ENCODE peak calls at places on chromosomes 4 and X, in six cellular contexts. V is GM23338, X is hepatocyte, B is SK-N-SH, D is neuronal stem cell, T is PC-3. C is an unnamed sample.

GRCh38 chr4:159107203-159107921 is 4.5 kb downstream of the RAPGEF2 start:
- DNase-seq in V (no peak), B (no peak), X (no peak), D (no peak), T (peak; percentile 46), C (no peak)

GRCh38 chrX:136528645-136529315 is 3.2 kb upstream of the VGLL1 start:
- DNase-seq in T (peak; percentile 52), B (no peak), X (peak; percentile 7), D (no peak), V (peak; percentile 40), C (peak; percentile 61)

GRCh38 chr4:47032405-47033106 is 1.2 kb downstream of the GABRB1 start:
- DNase-seq in X (peak; percentile 84), B (peak; percentile 82), T (no peak), D (peak; percentile 75), V (peak; percentile 85), C (no peak)

GRCh38 chr4:86960557-86960959 is 25.7 kb downstream of the AFF1 start:
- DNase-seq in X (peak; percentile 28), D (peak; percentile 23), T (no peak), B (no peak), V (no peak), C (no peak)

GRCh38 chr4:173417833-173418232 is 18.9 kb upstream of the SCRG1 start:
- DNase-seq in V (no peak), X (no peak), B (no peak), D (no peak), T (peak; percentile 82), C (no peak)

GRCh38 chr4:159206427-159206871 is 103.6 kb downstream of the RAPGEF2 start:
- DNase-seq in B (no peak), D (no peak), X (no peak), T (peak; percentile 35), V (no peak), C (no peak)

GRCh38 chrX:137052641-137053235 is 18.9 kb upstream of the GPR101 start:
- DNase-seq in B (peak; percentile 35), D (no peak), X (no peak), T (peak; percentile 6), V (peak; percentile 15), C (no peak)

GRCh38 chr4:30719363-30720020 is 677 bp upstream of the PCDH7 start:
- DNase-seq in X (peak; percentile 76), D (peak; percentile 67), T (peak; percentile 52), B (peak; percentile 65), V (peak; percentile 83), C (peak; percentile 55)

GRCh38 chr4:99379571-99379970 is 27.0 kb upstream of the ADH1C start:
- DNase-seq in B (no peak), X (no peak), T (no peak), D (no peak), V (no peak), C (no peak)

GRCh38 chrX:131734621-131735020 is 190.7 kb downstream of the OR13H1 start:
- DNase-seq in V (no peak), D (no peak), T (no peak), X (no peak), B (no peak), C (no peak)

GRCh38 chr4:100816646-100817045 is 298.8 kb upstream of the EMCN start:
- DNase-seq in V (no peak), X (peak; percentile 15), B (no peak), T (peak; percentile 19), D (no peak), C (no peak)

GRCh38 chr4:134935320-134935719 is 733.7 kb upstream of the PABPC4L start:
- DNase-seq in X (peak; percentile 30), V (peak; percentile 68), T (peak; percentile 18), B (peak; percentile 9), D (peak; percentile 5), C (no peak)

GRCh38 chr4:8315343-8316250 is 46.0 kb downstream of the HTRA3 start:
- DNase-seq in V (peak; percentile 52), B (peak; percentile 64), X (peak; percentile 87), T (peak; percentile 80), D (peak; percentile 70), C (peak; percentile 89)

GRCh38 chr4:52038109-52038912 is at the start of gene SGCB:
- DNase-seq in T (peak; percentile 58), X (peak; percentile 80), V (peak; percentile 71), B (peak; percentile 97), D (no peak), C (no peak)

GRCh38 chrX:4240541-4241194 is 527.2 kb upstream of the PRKX start:
- DNase-seq in B (no peak), X (no peak), D (no peak), T (no peak), V (no peak), C (no peak)

GRCh38 chr4:38145033-38145673 is 185.0 kb downstream of the PTTG2 start:
- DNase-seq in T (no peak), X (no peak), B (no peak), D (no peak), V (no peak), C (no peak)

GRCh38 chrX:118355225-118355920 is 9.5 kb downstream of the WDR44 start:
- DNase-seq in B (no peak), D (no peak), X (no peak), V (no peak), T (peak; percentile 25), C (peak; percentile 42)

GRCh38 chrX:19616016-19616415 is 100.7 kb upstream of the MAP3K15 start:
- DNase-seq in D (no peak), X (no peak), B (no peak), V (no peak), T (no peak), C (no peak)

GRCh38 chr4:74772106-74772505 is 22.2 kb downstream of the BTC start:
- DNase-seq in T (no peak), V (no peak), X (no peak), B (no peak), D (no peak), C (no peak)

GRCh38 chrX:111318901-111319300 is 48.6 kb upstream of the CAPN6 start:
- DNase-seq in V (no peak), D (no peak), B (no peak), X (no peak), T (no peak), C (no peak)

GRCh38 chrX:111319451-111319850 is 49.2 kb upstream of the CAPN6 start:
- DNase-seq in V (no peak), B (no peak), D (no peak), X (no peak), T (no peak), C (no peak)

DNA sequence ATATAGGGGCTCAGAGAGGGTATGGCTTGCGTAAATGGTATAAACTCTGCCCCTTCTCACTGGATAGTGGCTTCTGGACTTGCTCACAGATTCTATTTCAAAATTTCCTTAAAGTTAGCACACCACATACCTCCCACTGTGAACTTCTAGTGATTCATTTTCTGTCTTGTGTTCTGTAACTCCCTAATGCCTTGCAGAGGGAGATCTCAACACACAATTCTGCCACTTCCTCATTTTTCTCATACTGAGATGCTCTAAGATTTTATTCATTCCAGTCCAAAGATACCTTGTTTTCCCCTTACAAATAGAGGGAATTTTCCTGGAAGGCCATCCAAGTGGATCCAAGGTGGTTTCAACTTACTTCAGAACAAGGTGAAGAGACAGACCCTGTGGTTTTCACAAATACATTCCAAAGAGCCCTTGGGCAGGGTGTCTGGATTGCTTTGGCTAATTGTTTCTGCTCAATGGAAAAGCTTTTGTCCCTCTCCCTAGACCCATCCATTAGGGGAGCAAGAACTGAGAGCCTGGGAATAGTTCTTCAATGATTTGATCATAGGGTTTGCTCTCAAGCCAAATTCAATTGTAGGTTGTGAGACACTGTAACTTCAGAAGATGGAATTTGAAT is 52.1 kb upstream of the CAPN6 start:
- DNase-seq in T (no peak), V (no peak), D (no peak), B (no peak), X (no peak), C (no peak)
- H3K4me2 ChIP-seq in T (no peak overlapping the region), V (no peak overlapping the region), D (no peak overlapping the region), B (no peak overlapping the region), X (no peak overlapping the region), C (no peak overlapping the region)

GRCh38 chr4:76198411-76199237 is 15.0 kb downstream of the SCARB2 start:
- DNase-seq in V (peak; percentile 34), D (no peak), X (peak; percentile 88), T (peak; percentile 46), B (peak; percentile 61), C (peak; percentile 6)
- H3K4me2 ChIP-seq in V (no peak overlapping the region), D (no peak overlapping the region), X (peak overlapping the region; percentile 63), T (peak overlapping the region; percentile 26), B (peak overlapping the region; percentile 58), C (peak overlapping the region; percentile 16)

GRCh38 chr4:186074189-186074588 is 5.2 kb downstream of the TLR3 start:
- DNase-seq in X (no peak), B (no peak), V (no peak), D (no peak), T (no peak), C (no peak)

GRCh38 chr4:186067757-186068385 is 1.1 kb upstream of the TLR3 start:
- DNase-seq in B (peak; percentile 31), T (peak; percentile 58), X (peak; percentile 68), V (peak; percentile 62), D (no peak), C (no peak)

GRCh38 chr4:186072516-186072915 is 3.6 kb downstream of the TLR3 start:
- DNase-seq in V (no peak), D (no peak), B (no peak), X (no peak), T (no peak), C (no peak)

GRCh38 chr4:186069734-186070133 is 778 bp downstream of the TLR3 start:
- DNase-seq in V (no peak), B (no peak), X (no peak), D (no peak), T (no peak), C (no peak)

DNA sequence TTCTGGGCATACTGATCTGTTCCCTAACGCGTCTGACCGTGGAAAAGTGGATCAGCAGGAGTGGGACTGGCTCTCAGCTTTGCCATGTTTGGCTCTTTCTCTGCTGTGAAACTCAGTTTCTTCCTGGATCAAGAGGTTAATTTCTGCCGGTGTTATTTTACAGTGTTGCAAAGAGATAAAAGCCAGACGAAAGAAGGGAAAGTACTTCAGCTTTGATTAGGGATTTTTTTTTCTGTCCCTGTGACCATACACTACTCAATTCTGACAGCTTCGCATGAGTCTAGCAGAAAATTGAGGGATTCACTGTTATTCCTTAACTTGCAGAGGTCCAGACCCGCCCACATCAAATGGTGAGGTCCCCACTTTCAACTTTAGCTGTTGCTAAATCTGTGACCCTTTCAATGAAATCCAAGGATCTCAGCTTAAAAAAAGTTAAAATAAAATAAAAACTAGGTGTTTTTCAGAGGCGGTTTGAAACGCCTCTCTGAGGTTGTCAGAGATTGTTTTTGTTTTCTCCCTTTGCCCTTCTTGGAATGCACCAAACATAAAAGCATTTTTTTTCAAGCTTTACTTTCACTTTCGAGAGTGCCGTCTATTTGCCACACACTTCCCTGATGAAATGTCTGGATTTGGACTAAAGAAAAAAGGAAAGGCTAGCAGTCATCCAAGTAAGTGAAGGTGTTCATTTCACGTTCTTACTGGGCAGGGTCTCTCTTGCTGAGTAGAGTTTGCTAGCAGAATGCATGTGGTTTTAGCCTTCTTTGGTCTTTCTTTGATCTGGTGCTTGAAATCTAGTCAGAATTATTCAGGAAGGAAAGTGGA is at the start of gene TLR3:
- DNase-seq in X (no peak), B (no peak), D (no peak), V (no peak), T (peak; percentile 20), C (no peak)
- H3K4me2 ChIP-seq in X (peak within 1 kb of the TSS; percentile 73), B (peak within 1 kb of the TSS; percentile 68), D (no peak within 1 kb of the TSS), V (peak within 1 kb of the TSS; percentile 29), T (peak within 1 kb of the TSS; percentile 88), C (peak within 1 kb of the TSS; percentile 84)

DNA sequence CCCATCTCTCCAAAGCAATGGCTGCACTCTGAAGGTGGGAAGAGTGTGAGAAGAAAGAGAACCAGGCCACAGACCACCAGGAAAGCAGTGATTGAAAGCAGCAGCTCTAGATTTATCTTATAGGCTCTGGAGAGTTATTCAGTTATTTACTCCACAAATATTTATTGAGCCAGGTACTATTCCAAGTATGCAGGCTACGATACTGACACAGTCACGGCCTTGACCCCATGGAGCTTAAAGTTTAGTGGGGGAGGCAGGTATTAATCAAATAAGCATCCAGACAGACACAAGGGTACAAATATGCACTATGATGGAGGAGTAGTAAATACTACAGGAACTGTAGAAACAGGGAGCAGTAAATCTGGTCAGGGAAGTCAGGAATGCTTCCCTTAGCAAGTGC is 2.8 kb downstream of the TMEM185A start:
- DNase-seq in D (no peak), T (no peak), V (no peak), X (no peak), B (no peak), C (no peak)
- H3K4me2 ChIP-seq in D (no peak overlapping the region), T (no peak overlapping the region), V (no peak overlapping the region), X (peak overlapping the region; percentile 79), B (no peak overlapping the region), C (no peak overlapping the region)